ENCODE peak calls at places on chromosomes 11 and 22, in nine cellular contexts. One of them, this sample, is unnamed.

GRCh38 chr22:49960967-49961600 is 512 bp downstream of the PIM3 start:
- DNase-seq in sigmoid colon: peak
- DNase-seq in lower leg skin: no peak
- DNase-seq in sciatic nerve: peak
- DNase-seq in pancreas: peak
- DNase-seq in CD4-positive, alpha-beta memory T cell: no peak
- DNase-seq in activated CD4-positive, alpha-beta T cell treated with anti-CD3 and anti-CD28 coated beads for 48 hours: peak
- DNase-seq in effector CD4-positive, alpha-beta T cell: peak
- DNase-seq in mucosa of descending colon: peak
- DNase-seq in this sample: peak

GRCh38 chr22:47323518-47323917 is 561.1 kb downstream of the TBC1D22A start:
- DNase-seq in sigmoid colon: no peak
- DNase-seq in lower leg skin: no peak
- DNase-seq in mucosa of descending colon: no peak
- DNase-seq in sciatic nerve: no peak
- DNase-seq in CD4-positive, alpha-beta memory T cell: no peak
- DNase-seq in activated CD4-positive, alpha-beta T cell treated with anti-CD3 and anti-CD28 coated beads for 48 hours: no peak
- DNase-seq in effector CD4-positive, alpha-beta T cell: no peak
- DNase-seq in pancreas: no peak
- DNase-seq in this sample: no peak

GRCh38 chr11:2726964-2727363 is 27.2 kb upstream of the KCNQ1OT1 start:
- DNase-seq in CD4-positive, alpha-beta memory T cell: no peak
- DNase-seq in lower leg skin: no peak
- DNase-seq in mucosa of descending colon: no peak
- DNase-seq in activated CD4-positive, alpha-beta T cell treated with anti-CD3 and anti-CD28 coated beads for 48 hours: no peak
- DNase-seq in sciatic nerve: no peak
- DNase-seq in sigmoid colon: no peak
- DNase-seq in pancreas: no peak
- DNase-seq in effector CD4-positive, alpha-beta T cell: no peak
- DNase-seq in this sample: no peak

GRCh38 chr11:91984033-91984568 is 240.5 kb upstream of the FAT3 start:
- DNase-seq in CD4-positive, alpha-beta memory T cell: no peak
- DNase-seq in lower leg skin: no peak
- DNase-seq in effector CD4-positive, alpha-beta T cell: no peak
- DNase-seq in mucosa of descending colon: no peak
- DNase-seq in activated CD4-positive, alpha-beta T cell treated with anti-CD3 and anti-CD28 coated beads for 48 hours: no peak
- DNase-seq in sciatic nerve: no peak
- DNase-seq in pancreas: no peak
- DNase-seq in sigmoid colon: no peak
- DNase-seq in this sample: peak

GRCh38 chr11:13207665-13208594 is 69.7 kb upstream of the BMAL1 start:
- DNase-seq in sigmoid colon: no peak
- DNase-seq in activated CD4-positive, alpha-beta T cell treated with anti-CD3 and anti-CD28 coated beads for 48 hours: peak
- DNase-seq in CD4-positive, alpha-beta memory T cell: peak
- DNase-seq in pancreas: no peak
- DNase-seq in lower leg skin: no peak
- DNase-seq in mucosa of descending colon: peak
- DNase-seq in effector CD4-positive, alpha-beta T cell: no peak
- DNase-seq in sciatic nerve: no peak
- DNase-seq in this sample: peak

GRCh38 chr22:30398685-30399680 is 2.2 kb downstream of the SEC14L2 start:
- DNase-seq in effector CD4-positive, alpha-beta T cell: no peak
- DNase-seq in CD4-positive, alpha-beta memory T cell: no peak
- DNase-seq in lower leg skin: no peak
- DNase-seq in activated CD4-positive, alpha-beta T cell treated with anti-CD3 and anti-CD28 coated beads for 48 hours: no peak
- DNase-seq in sigmoid colon: no peak
- DNase-seq in pancreas: no peak
- DNase-seq in mucosa of descending colon: no peak
- DNase-seq in sciatic nerve: no peak
- DNase-seq in this sample: no peak

GRCh38 chr11:20010861-20011225 is 149.4 kb downstream of the DBX1 start:
- DNase-seq in activated CD4-positive, alpha-beta T cell treated with anti-CD3 and anti-CD28 coated beads for 48 hours: no peak
- DNase-seq in effector CD4-positive, alpha-beta T cell: no peak
- DNase-seq in mucosa of descending colon: no peak
- DNase-seq in sciatic nerve: no peak
- DNase-seq in pancreas: no peak
- DNase-seq in lower leg skin: no peak
- DNase-seq in CD4-positive, alpha-beta memory T cell: no peak
- DNase-seq in sigmoid colon: no peak
- DNase-seq in this sample: no peak

GRCh38 chr22:46196268-46196667 is 45.9 kb downstream of the PPARA start:
- DNase-seq in mucosa of descending colon: peak
- DNase-seq in pancreas: no peak
- DNase-seq in sigmoid colon: no peak
- DNase-seq in effector CD4-positive, alpha-beta T cell: no peak
- DNase-seq in sciatic nerve: no peak
- DNase-seq in CD4-positive, alpha-beta memory T cell: no peak
- DNase-seq in activated CD4-positive, alpha-beta T cell treated with anti-CD3 and anti-CD28 coated beads for 48 hours: no peak
- DNase-seq in lower leg skin: no peak
- DNase-seq in this sample: no peak

GRCh38 chr22:46047841-46048595 is 71.1 kb upstream of the WNT7B start:
- DNase-seq in mucosa of descending colon: no peak
- DNase-seq in pancreas: peak
- DNase-seq in CD4-positive, alpha-beta memory T cell: no peak
- DNase-seq in effector CD4-positive, alpha-beta T cell: no peak
- DNase-seq in sigmoid colon: peak
- DNase-seq in activated CD4-positive, alpha-beta T cell treated with anti-CD3 and anti-CD28 coated beads for 48 hours: no peak
- DNase-seq in lower leg skin: no peak
- DNase-seq in sciatic nerve: peak
- DNase-seq in this sample: no peak

GRCh38 chr11:102470257-102470656 is 17.7 kb upstream of the TMEM123 start:
- DNase-seq in CD4-positive, alpha-beta memory T cell: peak
- DNase-seq in activated CD4-positive, alpha-beta T cell treated with anti-CD3 and anti-CD28 coated beads for 48 hours: no peak
- DNase-seq in lower leg skin: no peak
- DNase-seq in mucosa of descending colon: no peak
- DNase-seq in sciatic nerve: no peak
- DNase-seq in effector CD4-positive, alpha-beta T cell: peak
- DNase-seq in pancreas: no peak
- DNase-seq in sigmoid colon: no peak
- DNase-seq in this sample: no peak

GRCh38 chr11:131195801-131196517 is 174.5 kb upstream of the NTM start:
- DNase-seq in activated CD4-positive, alpha-beta T cell treated with anti-CD3 and anti-CD28 coated beads for 48 hours: no peak
- DNase-seq in effector CD4-positive, alpha-beta T cell: no peak
- DNase-seq in pancreas: no peak
- DNase-seq in sciatic nerve: no peak
- DNase-seq in sigmoid colon: peak
- DNase-seq in CD4-positive, alpha-beta memory T cell: no peak
- DNase-seq in lower leg skin: peak
- DNase-seq in mucosa of descending colon: peak
- DNase-seq in this sample: peak

GRCh38 chr22:37329239-37330140 is 47.2 kb downstream of the CYTH4 start:
- DNase-seq in sigmoid colon: no peak
- DNase-seq in lower leg skin: no peak
- DNase-seq in sciatic nerve: no peak
- DNase-seq in mucosa of descending colon: no peak
- DNase-seq in CD4-positive, alpha-beta memory T cell: no peak
- DNase-seq in pancreas: no peak
- DNase-seq in effector CD4-positive, alpha-beta T cell: no peak
- DNase-seq in activated CD4-positive, alpha-beta T cell treated with anti-CD3 and anti-CD28 coated beads for 48 hours: no peak
- DNase-seq in this sample: peak

GRCh38 chr11:69055598-69056516 is 7.1 kb downstream of the TPCN2 start:
- DNase-seq in CD4-positive, alpha-beta memory T cell: no peak
- DNase-seq in pancreas: no peak
- DNase-seq in activated CD4-positive, alpha-beta T cell treated with anti-CD3 and anti-CD28 coated beads for 48 hours: no peak
- DNase-seq in mucosa of descending colon: peak
- DNase-seq in lower leg skin: peak
- DNase-seq in sigmoid colon: peak
- DNase-seq in sciatic nerve: no peak
- DNase-seq in effector CD4-positive, alpha-beta T cell: no peak
- DNase-seq in this sample: no peak

GRCh38 chr11:19237813-19238212 is 2.9 kb downstream of the E2F8 start:
- DNase-seq in sciatic nerve: no peak
- DNase-seq in lower leg skin: no peak
- DNase-seq in sigmoid colon: no peak
- DNase-seq in CD4-positive, alpha-beta memory T cell: no peak
- DNase-seq in activated CD4-positive, alpha-beta T cell treated with anti-CD3 and anti-CD28 coated beads for 48 hours: no peak
- DNase-seq in pancreas: no peak
- DNase-seq in mucosa of descending colon: peak
- DNase-seq in effector CD4-positive, alpha-beta T cell: no peak
- DNase-seq in this sample: no peak

GRCh38 chr11:4025248-4025956 is 69.2 kb upstream of the RRM1 start:
- DNase-seq in lower leg skin: no peak
- DNase-seq in activated CD4-positive, alpha-beta T cell treated with anti-CD3 and anti-CD28 coated beads for 48 hours: no peak
- DNase-seq in CD4-positive, alpha-beta memory T cell: no peak
- DNase-seq in effector CD4-positive, alpha-beta T cell: no peak
- DNase-seq in sciatic nerve: no peak
- DNase-seq in sigmoid colon: no peak
- DNase-seq in pancreas: no peak
- DNase-seq in mucosa of descending colon: no peak
- DNase-seq in this sample: no peak

GRCh38 chr22:17772249-17772962 is 1.9 kb downstream of the BID start:
- DNase-seq in mucosa of descending colon: no peak
- DNase-seq in pancreas: no peak
- DNase-seq in effector CD4-positive, alpha-beta T cell: no peak
- DNase-seq in sciatic nerve: no peak
- DNase-seq in lower leg skin: no peak
- DNase-seq in activated CD4-positive, alpha-beta T cell treated with anti-CD3 and anti-CD28 coated beads for 48 hours: no peak
- DNase-seq in sigmoid colon: peak
- DNase-seq in CD4-positive, alpha-beta memory T cell: no peak
- DNase-seq in this sample: no peak

GRCh38 chr22:37758698-37759097 is 49.0 kb upstream of the GCAT start:
- DNase-seq in activated CD4-positive, alpha-beta T cell treated with anti-CD3 and anti-CD28 coated beads for 48 hours: no peak
- DNase-seq in sciatic nerve: no peak
- DNase-seq in pancreas: no peak
- DNase-seq in effector CD4-positive, alpha-beta T cell: no peak
- DNase-seq in CD4-positive, alpha-beta memory T cell: no peak
- DNase-seq in mucosa of descending colon: no peak
- DNase-seq in sigmoid colon: no peak
- DNase-seq in lower leg skin: no peak
- DNase-seq in this sample: no peak

GRCh38 chr22:38824587-38824986 is 19.2 kb downstream of the NPTXR start:
- DNase-seq in mucosa of descending colon: peak
- DNase-seq in pancreas: no peak
- DNase-seq in lower leg skin: no peak
- DNase-seq in sciatic nerve: no peak
- DNase-seq in effector CD4-positive, alpha-beta T cell: no peak
- DNase-seq in sigmoid colon: peak
- DNase-seq in activated CD4-positive, alpha-beta T cell treated with anti-CD3 and anti-CD28 coated beads for 48 hours: peak
- DNase-seq in CD4-positive, alpha-beta memory T cell: peak
- DNase-seq in this sample: peak

GRCh38 chr22:44535362-44536095 is 37.5 kb upstream of the RTL6 start:
- DNase-seq in activated CD4-positive, alpha-beta T cell treated with anti-CD3 and anti-CD28 coated beads for 48 hours: no peak
- DNase-seq in effector CD4-positive, alpha-beta T cell: no peak
- DNase-seq in mucosa of descending colon: no peak
- DNase-seq in sciatic nerve: no peak
- DNase-seq in lower leg skin: no peak
- DNase-seq in CD4-positive, alpha-beta memory T cell: no peak
- DNase-seq in sigmoid colon: no peak
- DNase-seq in pancreas: no peak
- DNase-seq in this sample: no peak

GRCh38 chr11:3840289-3840869 is 380 bp downstream of the RHOG start:
- DNase-seq in sciatic nerve: no peak
- DNase-seq in mucosa of descending colon: peak
- DNase-seq in CD4-positive, alpha-beta memory T cell: peak
- DNase-seq in activated CD4-positive, alpha-beta T cell treated with anti-CD3 and anti-CD28 coated beads for 48 hours: peak
- DNase-seq in pancreas: no peak
- DNase-seq in lower leg skin: peak
- DNase-seq in sigmoid colon: no peak
- DNase-seq in effector CD4-positive, alpha-beta T cell: peak
- DNase-seq in this sample: no peak

GRCh38 chr22:49112176-49112575 is 715.5 kb downstream of the BRD1 start:
- DNase-seq in sigmoid colon: peak
- DNase-seq in CD4-positive, alpha-beta memory T cell: no peak
- DNase-seq in effector CD4-positive, alpha-beta T cell: no peak
- DNase-seq in lower leg skin: no peak
- DNase-seq in activated CD4-positive, alpha-beta T cell treated with anti-CD3 and anti-CD28 coated beads for 48 hours: no peak
- DNase-seq in sciatic nerve: no peak
- DNase-seq in pancreas: no peak
- DNase-seq in mucosa of descending colon: no peak
- DNase-seq in this sample: no peak

GRCh38 chr11:12242071-12242672 is 131.8 kb downstream of the MICAL2 start:
- DNase-seq in sciatic nerve: no peak
- DNase-seq in activated CD4-positive, alpha-beta T cell treated with anti-CD3 and anti-CD28 coated beads for 48 hours: peak
- DNase-seq in sigmoid colon: no peak
- DNase-seq in effector CD4-positive, alpha-beta T cell: no peak
- DNase-seq in CD4-positive, alpha-beta memory T cell: no peak
- DNase-seq in mucosa of descending colon: no peak
- DNase-seq in lower leg skin: no peak
- DNase-seq in pancreas: no peak
- DNase-seq in this sample: no peak